ENCODE peak calls at places on chromosomes 1 and 21, in ten cellular contexts. F is stomach; W is LHCN-M2; G is stimulated activated CD8-positive, alpha-beta memory T cell treated with anti-CD3 and anti-CD28 coated beads, Interleukin-4, amount 100 ng/mL, for 24 hours; C is RPMI8226; P is H54; B is suprapubic skin; J is EL; S is GM03348; A is progenitor cell of endocrine pancreas. T is an unnamed sample.

GRCh38 chr21:32094792-32095191 is 184.1 kb downstream of the MIS18A start:
- DNase-seq in F (no peak), W (no peak), G (no peak), C (no peak), P (peak), B (no peak), J (peak), S (peak), A (no peak), T (peak)

GRCh38 chr1:192153276-192153675 is 5.0 kb upstream of the RGS18 start:
- DNase-seq in F (no peak), W (peak), G (no peak), C (no peak), P (no peak), B (no peak), J (peak), S (no peak), A (no peak), T (no peak)

GRCh38 chr1:10745886-10746455 is 50.5 kb downstream of the CASZ1 start:
- DNase-seq in F (no peak), W (no peak), G (no peak), C (no peak), P (no peak), B (no peak), J (no peak), S (no peak), A (no peak), T (no peak)

GRCh38 chr1:226749467-226749866 is 10.4 kb upstream of the ITPKB start:
- DNase-seq in F (no peak), W (no peak), G (no peak), C (no peak), P (no peak), B (no peak), J (no peak), S (no peak), A (no peak), T (peak)

GRCh38 chr1:68230901-68231626 is 1.3 kb downstream of the WLS start:
- DNase-seq in F (peak), W (no peak), G (no peak), C (no peak), P (peak), B (peak), J (peak), S (peak), A (peak), T (no peak)

GRCh38 chr1:223273511-223273910 is 90.5 kb downstream of the SUSD4 start:
- DNase-seq in F (no peak), W (no peak), G (no peak), C (no peak), P (no peak), B (no peak), J (no peak), S (no peak), A (no peak), T (no peak)

GRCh38 chr1:15154480-15155036 is 1.0 kb downstream of the TMEM51 start:
- DNase-seq in F (peak), W (no peak), G (no peak), C (peak), P (no peak), B (peak), J (peak), S (peak), A (peak), T (no peak)

GRCh38 chr1:155833665-155834295 is 23.2 kb downstream of the GON4L start:
- DNase-seq in F (no peak), W (no peak), G (no peak), C (no peak), P (no peak), B (no peak), J (no peak), S (no peak), A (no peak), T (no peak)

GRCh38 chr1:43719063-43719462 is 11.7 kb downstream of the ST3GAL3 start:
- DNase-seq in F (no peak), W (no peak), G (no peak), C (no peak), P (no peak), B (no peak), J (no peak), S (peak), A (no peak), T (no peak)

GRCh38 chr1:22104865-22105437 is 37.9 kb downstream of the WNT4 start:
- DNase-seq in F (no peak), W (no peak), G (no peak), C (no peak), P (no peak), B (no peak), J (no peak), S (no peak), A (no peak), T (no peak)

GRCh38 chr1:68321084-68321685 is 88.9 kb upstream of the WLS start:
- DNase-seq in F (peak), W (no peak), G (no peak), C (peak), P (no peak), B (no peak), J (peak), S (peak), A (peak), T (peak)

GRCh38 chr1:156807627-156808026 is 9.0 kb downstream of the SH2D2A start:
- DNase-seq in F (no peak), W (no peak), G (no peak), C (peak), P (no peak), B (no peak), J (no peak), S (no peak), A (no peak), T (no peak)